ENCODE peak calls at places on chromosomes 16 and 17, in eight cellular contexts. T, G, N, C, L, H, P and O are unnamed samples.
A peak's percentile ranks its signal among the peaks of the same experiment; 100 is the strongest.

GRCh38 chr17:77373298-77374169 is 232.8 kb downstream of the SEC14L1 start:
- DNase-seq in T (no peak), G (peak; percentile 78), N (no peak), C (no peak), L (no peak), H (peak; percentile 59), P (peak; percentile 45), O (no peak)

GRCh38 chr17:33175565-33175964 is 117.5 kb downstream of the ASIC2 start:
- DNase-seq in T (no peak), G (no peak), N (no peak), C (no peak), L (no peak), H (no peak), P (no peak), O (no peak)

GRCh38 chr17:247767-248166 is 66.3 kb upstream of the DOC2B start:
- DNase-seq in T (no peak), G (no peak), N (no peak), C (no peak), L (no peak), H (no peak), P (peak; percentile 33), O (no peak)

GRCh38 chr17:14926526-14927122 is 338.5 kb downstream of the PMP22 start:
- DNase-seq in T (no peak), G (peak; percentile 86), N (peak; percentile 50), C (peak; percentile 58), L (peak; percentile 22), H (peak; percentile 36), P (peak; percentile 72), O (no peak)

GRCh38 chr17:48429638-48430586 is at the start of gene SKAP1:
- DNase-seq in T (no peak), G (peak; percentile 43), N (peak; percentile 28), C (no peak), L (no peak), H (peak; percentile 63), P (peak; percentile 48), O (no peak)

GRCh38 chr17:55053855-55054254 is 85.3 kb downstream of the STXBP4 start:
- DNase-seq in T (no peak), G (no peak), N (no peak), C (no peak), L (no peak), H (no peak), P (no peak), O (no peak)

GRCh38 chr17:49567871-49568694 is 7.6 kb upstream of the NXPH3 start:
- DNase-seq in T (peak; percentile 75), G (peak; percentile 92), N (peak; percentile 79), C (peak; percentile 96), L (no peak), H (peak; percentile 76), P (peak; percentile 94), O (peak; percentile 73)

GRCh38 chr17:48642843-48643696 is 16.9 kb upstream of the HOXB9 start:
- DNase-seq in T (no peak), G (no peak), N (no peak), C (no peak), L (no peak), H (no peak), P (no peak), O (no peak)

GRCh38 chr16:88681709-88682451 is 4.4 kb downstream of the SNAI3 start:
- DNase-seq in T (no peak), G (no peak), N (peak; percentile 50), C (peak; percentile 41), L (no peak), H (peak; percentile 78), P (peak; percentile 36), O (no peak)

GRCh38 chr17:35167666-35168065 is 20.0 kb downstream of the UNC45B start:
- DNase-seq in T (no peak), G (no peak), N (no peak), C (no peak), L (no peak), H (no peak), P (no peak), O (no peak)

GRCh38 chr16:4663756-4664465 is 29.5 kb upstream of the NUDT16L1 start:
- DNase-seq in T (no peak), G (no peak), N (peak; percentile 63), C (no peak), L (no peak), H (no peak), P (peak; percentile 40), O (peak; percentile 32)

GRCh38 chr17:79102214-79102613 is 27.6 kb downstream of the ENGASE start:
- DNase-seq in T (no peak), G (no peak), N (no peak), C (no peak), L (no peak), H (no peak), P (no peak), O (no peak)

GRCh38 chr17:50100480-50100883 is 5.3 kb downstream of the PDK2 start:
- DNase-seq in T (no peak), G (no peak), N (peak; percentile 77), C (no peak), L (no peak), H (no peak), P (peak; percentile 49), O (no peak)

GRCh38 chr17:39867891-39868553 is at the start of gene ZPBP2:
- DNase-seq in T (no peak), G (no peak), N (peak; percentile 46), C (no peak), L (no peak), H (peak; percentile 46), P (no peak), O (no peak)

GRCh38 chr17:64406321-64407200 is 15.9 kb upstream of the PECAM1 start:
- DNase-seq in T (no peak), G (peak; percentile 33), N (no peak), C (no peak), L (no peak), H (peak; percentile 32), P (no peak), O (no peak)

GRCh38 chr16:49821614-49822282 is 34.2 kb downstream of the ZNF423 start:
- DNase-seq in T (no peak), G (peak; percentile 40), N (no peak), C (no peak), L (no peak), H (no peak), P (no peak), O (no peak)

GRCh38 chr16:49822649-49823370 is 33.1 kb downstream of the ZNF423 start:
- DNase-seq in T (no peak), G (no peak), N (no peak), C (no peak), L (no peak), H (no peak), P (no peak), O (no peak)

GRCh38 chr16:49816782-49817370 is 39.0 kb downstream of the ZNF423 start:
- DNase-seq in T (no peak), G (no peak), N (no peak), C (no peak), L (no peak), H (no peak), P (no peak), O (no peak)

GRCh38 chr16:49821156-49821555 is 34.8 kb downstream of the ZNF423 start:
- DNase-seq in T (no peak), G (no peak), N (no peak), C (no peak), L (no peak), H (no peak), P (no peak), O (no peak)

GRCh38 chr16:49817754-49818507 is 38.0 kb downstream of the ZNF423 start:
- DNase-seq in T (no peak), G (no peak), N (no peak), C (no peak), L (no peak), H (no peak), P (no peak), O (no peak)
- H3K27ac ChIP-seq in T (no peak overlapping the region), G (peak overlapping the region; percentile 37), N (no peak overlapping the region), C (no peak overlapping the region), L (no peak overlapping the region), H (no peak overlapping the region), P (no peak overlapping the region), O (no peak overlapping the region)

DNA sequence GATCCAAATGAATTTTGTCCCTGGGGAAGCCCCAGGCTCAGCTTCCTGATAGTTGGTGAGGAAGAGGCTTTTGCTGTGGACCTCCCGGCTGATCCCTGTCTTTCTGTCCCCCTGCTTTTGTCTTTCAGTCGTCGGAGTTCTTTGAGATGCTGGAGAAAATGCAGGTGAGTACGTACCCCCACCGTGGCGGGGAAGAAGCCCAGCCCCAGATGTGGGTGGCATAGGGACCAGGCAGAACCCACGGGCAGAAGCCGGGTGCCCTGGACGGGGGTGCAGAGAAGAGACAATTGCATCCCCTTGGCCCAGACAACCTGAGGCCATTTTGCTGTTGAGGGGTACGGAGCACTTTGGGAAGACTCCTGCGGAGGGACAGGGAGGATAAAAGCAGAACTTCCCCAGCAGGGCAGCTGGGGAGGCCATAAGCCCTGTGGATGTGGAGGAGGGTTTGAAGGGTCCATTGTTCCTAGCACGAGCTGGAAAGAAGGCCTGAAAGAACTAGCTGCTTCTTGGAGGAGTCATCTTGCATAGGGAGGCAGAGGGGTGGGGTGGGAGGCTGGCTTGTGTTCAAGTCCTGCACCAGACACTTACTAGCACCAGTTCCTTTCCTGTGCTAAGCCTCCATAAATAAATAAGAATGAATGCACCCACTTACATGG is 105.6 kb downstream of the OR1D5 start:
- DNase-seq in T (no peak), G (no peak), N (no peak), C (peak; percentile 68), L (no peak), H (no peak), P (no peak), O (no peak)
- H3K27ac ChIP-seq in T (no peak overlapping the region), G (no peak overlapping the region), N (no peak overlapping the region), C (no peak overlapping the region), L (peak overlapping the region; percentile 17), H (no peak overlapping the region), P (no peak overlapping the region), O (no peak overlapping the region)

DNA sequence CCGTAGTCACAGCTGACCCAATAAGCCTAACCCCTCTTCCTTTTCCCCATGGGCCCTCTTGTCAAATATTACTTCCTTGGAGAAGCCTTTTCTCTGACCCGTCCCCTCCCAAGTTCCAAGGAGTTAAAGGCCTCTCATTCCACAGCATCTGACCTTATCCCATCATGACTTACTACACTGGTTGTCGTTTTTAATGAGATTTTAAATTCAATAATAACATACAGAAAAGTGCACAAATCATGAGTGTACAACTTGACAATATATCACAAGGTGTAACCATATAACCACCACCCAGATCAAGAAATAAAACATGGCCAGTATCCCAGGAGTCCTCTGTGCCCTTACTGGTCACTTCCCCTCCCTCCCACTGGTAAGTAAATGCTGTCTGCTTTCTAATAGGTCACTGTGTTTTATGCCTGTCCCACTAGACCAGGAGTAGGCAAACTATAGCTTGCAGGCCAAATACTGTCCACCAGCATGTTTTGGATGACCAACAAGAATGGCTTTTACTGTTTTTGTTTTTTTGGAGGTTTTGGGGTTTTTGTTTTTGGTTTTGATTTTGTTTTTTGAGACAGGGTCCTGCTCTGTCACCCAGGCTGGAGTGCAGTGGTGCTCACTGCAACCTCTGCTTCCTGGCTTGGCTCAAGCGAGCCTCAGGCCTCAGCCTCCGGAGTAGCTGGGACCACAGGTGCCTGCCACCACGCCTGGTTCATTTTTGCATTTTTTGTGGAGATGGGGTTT is 1.2 kb upstream of the FDXR start:
- DNase-seq in T (no peak), G (no peak), N (no peak), C (no peak), L (no peak), H (no peak), P (no peak), O (no peak)
- H3K27ac ChIP-seq in T (peak overlapping the region; percentile 93), G (no peak overlapping the region), N (peak overlapping the region; percentile 90), C (peak overlapping the region; percentile 85), L (peak overlapping the region; percentile 97), H (peak overlapping the region; percentile 78), P (peak overlapping the region; percentile 89), O (no peak overlapping the region)

DNA sequence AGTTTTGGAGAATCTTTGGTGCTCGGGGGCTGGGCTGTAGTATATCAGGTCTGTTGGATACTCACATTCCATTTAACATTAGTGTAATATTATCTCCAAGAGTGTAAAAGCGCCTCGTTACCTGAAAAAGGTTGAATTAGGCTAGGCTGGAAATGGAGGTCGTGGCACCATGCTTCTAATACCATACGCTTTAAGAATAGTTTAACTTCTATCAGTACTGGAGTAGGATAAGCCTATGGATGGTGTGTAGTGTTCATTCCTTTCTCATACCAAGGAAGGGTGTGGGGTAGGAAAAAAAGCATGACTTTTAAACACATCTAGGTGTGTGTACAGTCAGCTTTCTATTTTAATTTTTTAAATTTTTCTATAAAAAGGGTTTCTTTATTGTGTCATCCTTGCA is 2.0 kb downstream of the SRCAP start:
- DNase-seq in T (no peak), G (no peak), N (no peak), C (no peak), L (no peak), H (no peak), P (no peak), O (no peak)
- H3K27ac ChIP-seq in T (no peak overlapping the region), G (no peak overlapping the region), N (no peak overlapping the region), C (no peak overlapping the region), L (peak overlapping the region; percentile 97), H (no peak overlapping the region), P (no peak overlapping the region), O (no peak overlapping the region)